ENCODE peak calls at places on chromosomes 2 and 18, in five cellular contexts. One of them, this sample, is unnamed. For H3K4me1, the result is how much of the 10 kb centered on the place peaks cover.

GRCh38 chr18:37456873-37457272 is 108.7 kb downstream of the CELF4 start:
- DNase-seq in A549: no peak
- DNase-seq in K562: no peak
- DNase-seq in HepG2: no peak
- DNase-seq in GM12878: no peak
- DNase-seq in this sample: no peak

GRCh38 chr2:9753276-9753600 is 90.0 kb upstream of the TAF1B start:
- DNase-seq in A549: peak
- DNase-seq in K562: peak
- DNase-seq in HepG2: no peak
- DNase-seq in GM12878: peak
- DNase-seq in this sample: no peak

GRCh38 chr18:63834471-63835113 is 52.9 kb upstream of the SERPINB2 start:
- DNase-seq in A549: no peak
- DNase-seq in K562: no peak
- DNase-seq in HepG2: no peak
- DNase-seq in GM12878: no peak
- DNase-seq in this sample: no peak

GRCh38 chr2:238123218-238123971 is 15.1 kb upstream of the KLHL30 start:
- DNase-seq in A549: no peak
- DNase-seq in K562: no peak
- DNase-seq in HepG2: no peak
- DNase-seq in GM12878: no peak
- DNase-seq in this sample: no peak

GRCh38 chr2:14552286-14552685 is 80.2 kb upstream of the LRATD1 start:
- DNase-seq in A549: no peak
- DNase-seq in K562: no peak
- DNase-seq in HepG2: no peak
- DNase-seq in GM12878: no peak
- DNase-seq in this sample: no peak

GRCh38 chr2:71492112-71492511 is 38.8 kb downstream of the DYSF start:
- DNase-seq in A549: no peak
- DNase-seq in K562: no peak
- DNase-seq in HepG2: no peak
- DNase-seq in GM12878: no peak
- DNase-seq in this sample: no peak

GRCh38 chr2:37377187-37377532 is 32.7 kb downstream of the QPCT start:
- DNase-seq in A549: no peak
- DNase-seq in K562: no peak
- DNase-seq in HepG2: no peak
- DNase-seq in GM12878: peak
- DNase-seq in this sample: no peak

GRCh38 chr2:240643093-240643810 is 18.0 kb downstream of the GPR35 start:
- DNase-seq in A549: no peak
- DNase-seq in K562: no peak
- DNase-seq in HepG2: no peak
- DNase-seq in GM12878: no peak
- DNase-seq in this sample: no peak

GRCh38 chr2:168365094-168365621 is 90.9 kb upstream of the CERS6 start:
- DNase-seq in A549: no peak
- DNase-seq in K562: no peak
- DNase-seq in HepG2: no peak
- DNase-seq in GM12878: no peak
- DNase-seq in this sample: no peak

GRCh38 chr2:119483395-119483753 is 40.9 kb downstream of the SCTR start:
- DNase-seq in A549: no peak
- DNase-seq in K562: no peak
- DNase-seq in HepG2: no peak
- DNase-seq in GM12878: no peak
- DNase-seq in this sample: no peak

GRCh38 chr2:201100497-201100896 is 15.5 kb upstream of the CFLAR start:
- DNase-seq in A549: no peak
- DNase-seq in K562: no peak
- DNase-seq in HepG2: no peak
- DNase-seq in GM12878: no peak
- DNase-seq in this sample: no peak

GRCh38 chr2:210172219-210172575 is 988 bp upstream of the KANSL1L start:
- DNase-seq in A549: no peak
- DNase-seq in K562: no peak
- DNase-seq in HepG2: no peak
- DNase-seq in GM12878: no peak
- DNase-seq in this sample: no peak

GRCh38 chr2:210170442-210171303 is 536 bp downstream of the KANSL1L start:
- DNase-seq in A549: peak
- DNase-seq in K562: peak
- DNase-seq in HepG2: peak
- DNase-seq in GM12878: peak
- DNase-seq in this sample: peak

GRCh38 chr2:210174086-210174485 is 2.9 kb upstream of the KANSL1L start:
- DNase-seq in A549: no peak
- DNase-seq in K562: no peak
- DNase-seq in HepG2: no peak
- DNase-seq in GM12878: no peak
- DNase-seq in this sample: no peak

GRCh38 chr2:210169871-210170441 is 1.3 kb downstream of the KANSL1L start:
- DNase-seq in A549: peak
- DNase-seq in K562: no peak
- DNase-seq in HepG2: peak
- DNase-seq in GM12878: peak
- DNase-seq in this sample: no peak

GRCh38 chr2:210171309-210172218 is at the start of gene KANSL1L:
- DNase-seq in A549: peak
- DNase-seq in K562: peak
- DNase-seq in HepG2: peak
- DNase-seq in GM12878: peak
- DNase-seq in this sample: peak
- H3K4me1 ChIP-seq in A549: under half
- H3K4me1 ChIP-seq in K562: under half
- H3K4me1 ChIP-seq in HepG2: under half
- H3K4me1 ChIP-seq in GM12878: under half
- H3K4me1 ChIP-seq in this sample: under half

GRCh38 chr18:44107187-44107586 is 573.5 kb upstream of the SETBP1 start:
- DNase-seq in A549: no peak
- DNase-seq in K562: no peak
- DNase-seq in HepG2: no peak
- DNase-seq in GM12878: no peak
- DNase-seq in this sample: no peak

GRCh38 chr18:44111337-44111736 is 569.4 kb upstream of the SETBP1 start:
- DNase-seq in A549: no peak
- DNase-seq in K562: no peak
- DNase-seq in HepG2: no peak
- DNase-seq in GM12878: no peak
- DNase-seq in this sample: no peak
- TF ChIP-seq CTCF in A549: no peak
- TF ChIP-seq CTCF in K562: no peak
- TF ChIP-seq CTCF in HepG2: no peak
- TF ChIP-seq CTCF in GM12878: no peak
- TF ChIP-seq CTCF in this sample: no peak

DNA sequence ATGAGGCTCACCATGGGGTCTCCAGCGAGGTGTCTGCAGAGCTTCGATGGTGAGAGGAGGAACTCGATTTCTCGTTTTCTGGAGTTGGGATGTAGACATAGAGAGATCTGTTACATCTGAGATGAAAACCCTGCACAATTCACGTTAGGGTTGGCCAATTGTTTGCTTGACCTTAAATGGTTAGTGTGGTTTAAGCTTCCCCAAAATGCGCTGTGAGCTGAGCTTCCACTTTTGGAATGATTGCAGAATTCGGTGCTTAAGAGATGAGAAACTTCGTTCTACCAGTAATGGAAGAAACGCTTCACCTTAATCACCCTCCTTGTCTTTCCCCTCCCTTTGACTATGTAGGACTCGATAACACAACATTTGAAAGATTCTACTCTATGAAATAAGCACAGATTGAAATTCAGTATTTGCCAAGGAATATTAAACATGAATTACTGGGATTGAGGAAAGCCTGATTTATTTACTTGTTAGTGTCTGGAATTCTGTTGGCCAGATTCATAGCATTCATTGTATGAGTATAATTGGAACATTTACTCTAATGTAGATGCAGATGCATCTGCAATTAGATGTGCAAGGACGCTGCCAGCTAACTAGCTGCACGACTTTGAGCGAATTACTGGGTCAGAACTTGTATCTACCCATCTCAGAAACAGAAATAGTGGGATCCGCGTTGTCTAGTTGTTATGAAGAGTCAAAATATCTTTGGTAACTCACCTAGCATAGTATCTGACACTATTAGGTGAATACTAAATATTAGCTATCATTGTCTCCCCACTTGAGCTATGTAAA is 1.6 kb upstream of the KLF7 start:
- DNase-seq in A549: no peak
- DNase-seq in K562: no peak
- DNase-seq in HepG2: peak
- DNase-seq in GM12878: no peak
- DNase-seq in this sample: no peak
- TF ChIP-seq JUNB in A549: no peak
- TF ChIP-seq JUNB in K562: no peak
- TF ChIP-seq JUNB in HepG2: no peak
- TF ChIP-seq JUNB in GM12878: peak
- TF ChIP-seq JUNB in this sample: no peak

DNA sequence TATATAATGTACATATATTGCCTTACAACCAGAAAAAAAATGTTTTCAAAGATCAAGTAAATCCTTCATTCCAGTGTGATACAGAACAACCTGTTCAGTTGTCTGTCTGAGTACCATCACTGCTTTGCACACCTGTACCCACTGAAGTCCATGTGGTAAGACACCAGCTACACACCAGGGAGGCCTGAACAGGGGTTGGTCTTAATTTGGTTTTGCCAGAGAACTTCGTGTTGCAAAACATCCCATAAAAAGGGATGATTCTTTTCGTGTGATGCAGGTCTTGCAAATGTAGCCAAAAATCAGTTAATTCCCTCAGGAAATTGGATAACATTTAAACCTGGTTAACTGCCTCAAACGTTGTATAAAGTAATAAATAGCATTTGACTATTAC is 73.7 kb upstream of the SLC1A4 start:
- DNase-seq in A549: no peak
- DNase-seq in K562: no peak
- DNase-seq in HepG2: no peak
- DNase-seq in GM12878: no peak
- DNase-seq in this sample: no peak
- H3K4me1 ChIP-seq in A549: under half
- H3K4me1 ChIP-seq in K562: under half
- H3K4me1 ChIP-seq in HepG2: under half
- H3K4me1 ChIP-seq in GM12878: half or more
- H3K4me1 ChIP-seq in this sample: under half

GRCh38 chr2:234821946-234822470 is 129.8 kb upstream of the SH3BP4 start:
- DNase-seq in A549: no peak
- DNase-seq in K562: no peak
- DNase-seq in HepG2: no peak
- DNase-seq in GM12878: no peak
- DNase-seq in this sample: no peak

GRCh38 chr2:234823196-234823876 is 128.5 kb upstream of the SH3BP4 start:
- DNase-seq in A549: no peak
- DNase-seq in K562: no peak
- DNase-seq in HepG2: no peak
- DNase-seq in GM12878: no peak
- DNase-seq in this sample: no peak

GRCh38 chr2:234816056-234816455 is 135.8 kb upstream of the SH3BP4 start:
- DNase-seq in A549: no peak
- DNase-seq in K562: no peak
- DNase-seq in HepG2: no peak
- DNase-seq in GM12878: no peak
- DNase-seq in this sample: no peak

GRCh38 chr2:234816491-234816890 is 135.3 kb upstream of the SH3BP4 start:
- DNase-seq in A549: no peak
- DNase-seq in K562: no peak
- DNase-seq in HepG2: no peak
- DNase-seq in GM12878: no peak
- DNase-seq in this sample: no peak

DNA sequence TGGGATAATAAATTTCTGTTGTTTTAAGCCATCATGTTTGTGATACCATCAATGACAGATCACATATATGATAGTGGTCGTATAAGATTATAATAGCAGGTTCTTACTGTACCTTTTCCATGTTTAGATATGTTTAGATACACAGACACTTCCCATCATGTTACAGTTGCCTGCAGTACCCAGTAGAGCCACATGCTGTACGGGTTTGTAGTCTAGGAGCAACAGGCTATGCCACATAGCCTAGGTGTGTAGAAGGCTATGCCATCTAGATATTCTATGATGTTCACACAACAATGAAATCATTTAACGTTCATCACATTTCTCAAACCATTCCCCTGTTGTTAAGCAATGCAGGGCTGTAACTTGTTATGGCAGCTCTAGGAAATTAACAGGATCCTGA is 132.9 kb upstream of the SH3BP4 start:
- DNase-seq in A549: no peak
- DNase-seq in K562: no peak
- DNase-seq in HepG2: peak
- DNase-seq in GM12878: no peak
- DNase-seq in this sample: no peak
- TF ChIP-seq CTCF in A549: no peak
- TF ChIP-seq CTCF in K562: no peak
- TF ChIP-seq CTCF in HepG2: no peak
- TF ChIP-seq CTCF in GM12878: no peak
- TF ChIP-seq CTCF in this sample: no peak

GRCh38 chr2:23324281-23324680 is 60.7 kb upstream of the KLHL29 start:
- DNase-seq in A549: no peak
- DNase-seq in K562: no peak
- DNase-seq in HepG2: no peak
- DNase-seq in GM12878: no peak
- DNase-seq in this sample: no peak

GRCh38 chr2:23327897-23328296 is 57.1 kb upstream of the KLHL29 start:
- DNase-seq in A549: no peak
- DNase-seq in K562: no peak
- DNase-seq in HepG2: no peak
- DNase-seq in GM12878: no peak
- DNase-seq in this sample: no peak

GRCh38 chr2:23335550-23335949 is 49.4 kb upstream of the KLHL29 start:
- DNase-seq in A549: no peak
- DNase-seq in K562: no peak
- DNase-seq in HepG2: no peak
- DNase-seq in GM12878: no peak
- DNase-seq in this sample: no peak

GRCh38 chr2:23326322-23326721 is 58.7 kb upstream of the KLHL29 start:
- DNase-seq in A549: no peak
- DNase-seq in K562: no peak
- DNase-seq in HepG2: no peak
- DNase-seq in GM12878: no peak
- DNase-seq in this sample: no peak

GRCh38 chr2:23330214-23330613 is 54.8 kb upstream of the KLHL29 start:
- DNase-seq in A549: peak
- DNase-seq in K562: peak
- DNase-seq in HepG2: no peak
- DNase-seq in GM12878: no peak
- DNase-seq in this sample: peak
- TF ChIP-seq JUNB in A549: no peak
- TF ChIP-seq JUNB in K562: no peak
- TF ChIP-seq JUNB in HepG2: no peak
- TF ChIP-seq JUNB in GM12878: no peak
- TF ChIP-seq JUNB in this sample: no peak